ENCODE peak calls at places on chromosome 3, in five cellular contexts. N is H9, G is H1, B is trophoblast cell, A is neuronal stem cell. H is an unnamed sample. For H3K27me3, the result is how much of the 10 kb centered on the place peaks cover.

GRCh38 chr3:178297732-178298131 is 238.5 kb upstream of the KCNMB2 start:
- DNase-seq in G (no peak), N (no peak), A (no peak), B (no peak), H (no peak)

GRCh38 chr3:183555541-183556081 is at the start of gene KLHL6:
- DNase-seq in B (no peak), G (no peak), A (no peak), N (no peak), H (no peak)

GRCh38 chr3:171875923-171876412 is 32.8 kb downstream of the TMEM212 start:
- DNase-seq in B (peak), A (no peak), G (no peak), N (no peak), H (peak)

GRCh38 chr3:24052446-24052845 is 107.4 kb downstream of the NR1D2 start:
- DNase-seq in G (no peak), A (no peak), N (no peak), B (no peak), H (no peak)

GRCh38 chr3:192336286-192336685 is 391.1 kb downstream of the FGF12 start:
- DNase-seq in G (no peak), A (no peak), N (no peak), B (no peak), H (no peak)

GRCh38 chr3:159586587-159587202 is 401.9 kb upstream of the IL12A start:
- DNase-seq in G (peak), B (peak), A (peak), N (peak), H (peak)

GRCh38 chr3:191366675-191367074 is 36.3 kb upstream of the UTS2B start:
- DNase-seq in G (no peak), A (no peak), N (no peak), B (no peak), H (peak)

GRCh38 chr3:66038384-66038725 is 363 bp downstream of the MAGI1 start:
- DNase-seq in N (no peak), G (peak), B (peak), A (no peak), H (no peak)

GRCh38 chr3:19948192-19948591 is 1.3 kb downstream of the RAB5A start:
- DNase-seq in N (no peak), B (no peak), A (no peak), G (no peak), H (no peak)

GRCh38 chr3:183391460-183391859 is 37.0 kb downstream of the MCF2L2 start:
- DNase-seq in G (no peak), A (no peak), B (no peak), N (no peak), H (no peak)

GRCh38 chr3:159091936-159092335 is 290.1 kb downstream of the MFSD1 start:
- DNase-seq in A (no peak), B (no peak), G (no peak), N (no peak), H (no peak)

GRCh38 chr3:124315215-124316033 is 323.5 kb upstream of the ROPN1 start:
- DNase-seq in B (peak), N (no peak), A (no peak), G (no peak), H (peak)

GRCh38 chr3:128472462-128473179 is 5.9 kb upstream of the DNAJB8 start:
- DNase-seq in B (no peak), G (no peak), N (no peak), A (no peak), H (no peak)

GRCh38 chr3:128475355-128475754 is 8.7 kb upstream of the DNAJB8 start:
- DNase-seq in G (no peak), A (no peak), B (no peak), N (no peak), H (no peak)

GRCh38 chr3:128473737-128474136 is 7.0 kb upstream of the DNAJB8 start:
- DNase-seq in B (no peak), A (no peak), G (no peak), N (no peak), H (no peak)

GRCh38 chr3:128471720-128472119 is 5.0 kb upstream of the DNAJB8 start:
- DNase-seq in A (no peak), G (no peak), B (no peak), N (no peak), H (no peak)

DNA sequence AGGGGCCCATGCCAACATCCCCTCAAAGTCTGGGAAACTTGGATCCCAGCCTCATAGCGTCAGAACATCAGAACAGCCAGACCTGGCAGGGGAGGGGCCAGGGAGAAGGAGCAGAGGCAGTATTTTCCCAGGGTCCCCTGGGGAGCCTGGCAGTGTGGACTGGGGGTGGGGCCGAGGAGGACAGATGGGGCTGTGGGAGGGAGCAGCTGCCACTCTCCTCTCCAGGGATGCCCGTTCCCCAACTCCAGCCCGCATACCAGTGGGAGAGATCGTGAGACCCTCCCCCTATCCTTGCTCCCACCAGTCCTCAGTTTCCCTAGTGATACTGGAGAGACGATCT is 6.5 kb upstream of the DNAJB8 start:
- DNase-seq in G (no peak), N (no peak), A (no peak), B (no peak), H (no peak)
- H3K27me3 ChIP-seq in G (half or more), N (under half), A (under half), B (under half), H (half or more)

GRCh38 chr3:106435899-106436453 is 567.2 kb upstream of the CBLB start:
- DNase-seq in A (no peak), N (no peak), B (no peak), G (no peak), H (no peak)

GRCh38 chr3:106440672-106441071 is 571.9 kb upstream of the CBLB start:
- DNase-seq in B (no peak), G (no peak), A (no peak), N (no peak), H (no peak)

GRCh38 chr3:106438916-106439315 is 570.1 kb upstream of the CBLB start:
- DNase-seq in G (no peak), B (no peak), N (no peak), A (no peak), H (no peak)
- H2BK12ac ChIP-seq in G (no peak), B (no peak), N (no peak), A (no peak), H (no peak)

GRCh38 chr3:141471160-141471559 is 15.7 kb upstream of the RASA2 start:
- DNase-seq in G (no peak), A (no peak), N (no peak), B (no peak), H (peak)
- H3K4ac ChIP-seq in G (no peak), A (no peak), N (no peak), B (no peak), H (no peak)

DNA sequence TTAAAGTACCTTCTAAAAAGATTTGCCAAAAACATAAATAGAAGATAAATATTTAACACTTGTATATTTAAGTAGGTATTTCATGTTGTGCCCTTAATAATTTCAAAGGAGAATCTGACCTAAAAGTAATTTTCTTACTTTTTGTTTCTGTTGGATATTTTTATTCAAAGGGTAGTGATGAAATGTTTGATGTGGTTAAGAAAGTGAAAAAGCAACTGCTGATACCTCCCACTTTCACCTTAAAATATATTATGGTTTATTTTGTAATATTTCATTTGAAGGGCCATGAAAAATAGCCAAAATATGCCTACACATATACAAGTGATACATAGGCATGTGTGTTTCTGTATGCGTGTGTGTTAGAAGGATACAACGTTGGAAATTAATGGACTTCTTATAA is 5.8 kb upstream of the SLITRK3 start:
- DNase-seq in A (no peak), G (no peak), B (no peak), N (no peak), H (no peak)
- H3K27me3 ChIP-seq in A (under half), G (under half), B (under half), N (under half), H (under half)

DNA sequence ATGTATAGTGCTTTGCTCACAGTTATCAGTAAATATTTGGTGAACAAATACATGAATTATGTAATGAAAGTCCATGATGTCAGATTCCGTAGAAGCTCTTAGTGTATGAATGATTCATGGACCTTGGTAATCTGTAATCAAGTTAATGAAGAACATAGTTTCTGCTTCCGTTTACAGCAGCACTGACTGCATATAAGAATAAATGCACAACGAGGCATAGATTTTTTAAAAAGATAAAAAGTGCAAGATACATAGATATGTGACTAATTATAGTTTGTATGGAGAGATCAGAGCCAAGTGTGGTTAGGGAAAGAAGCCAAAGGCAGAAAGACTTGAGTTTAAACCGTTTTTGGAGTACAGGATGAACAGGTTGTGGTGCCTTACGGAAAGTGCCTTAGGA is 293.0 kb downstream of the NLGN1 start:
- DNase-seq in B (peak), N (no peak), A (no peak), G (no peak), H (no peak)
- H2BK12ac ChIP-seq in B (no peak), N (no peak), A (no peak), G (no peak), H (no peak)